ENCODE peak calls at places on chromosomes 13 and 19, in seven cellular contexts. One of them, this sample, is unnamed.
A peak's percentile ranks its signal among the peaks of the same experiment; 100 is the strongest.

GRCh38 chr13:75870397-75870801 is 234.3 kb downstream of the LMO7 start:
- DNase-seq in HepG2: no peak
- DNase-seq in SK-N-SH: peak; percentile 46
- DNase-seq in HCT116: no peak
- DNase-seq in K562: peak; percentile 22
- DNase-seq in H1: no peak
- DNase-seq in GM12878: no peak
- DNase-seq in this sample: peak; percentile 31

GRCh38 chr13:41053384-41053826 is 7.9 kb upstream of the WBP4 start:
- DNase-seq in HepG2: no peak
- DNase-seq in SK-N-SH: no peak
- DNase-seq in HCT116: no peak
- DNase-seq in K562: no peak
- DNase-seq in H1: no peak
- DNase-seq in GM12878: peak; percentile 79
- DNase-seq in this sample: no peak

GRCh38 chr13:71499235-71499634 is 367.8 kb downstream of the DACH1 start:
- DNase-seq in HepG2: no peak
- DNase-seq in SK-N-SH: no peak
- DNase-seq in HCT116: no peak
- DNase-seq in K562: no peak
- DNase-seq in H1: no peak
- DNase-seq in GM12878: no peak
- DNase-seq in this sample: no peak

GRCh38 chr13:31073859-31074718 is 87.6 kb downstream of the HSPH1 start:
- DNase-seq in HepG2: no peak
- DNase-seq in SK-N-SH: no peak
- DNase-seq in HCT116: no peak
- DNase-seq in K562: no peak
- DNase-seq in H1: no peak
- DNase-seq in GM12878: peak; percentile 89
- DNase-seq in this sample: no peak

GRCh38 chr13:49828452-49828851 is 36.0 kb upstream of the KPNA3 start:
- DNase-seq in HepG2: no peak
- DNase-seq in SK-N-SH: no peak
- DNase-seq in HCT116: no peak
- DNase-seq in K562: no peak
- DNase-seq in H1: no peak
- DNase-seq in GM12878: no peak
- DNase-seq in this sample: peak; percentile 18

GRCh38 chr13:33194820-33195692 is 90.5 kb downstream of the STARD13 start:
- DNase-seq in HepG2: peak; percentile 73
- DNase-seq in SK-N-SH: peak; percentile 36
- DNase-seq in HCT116: no peak
- DNase-seq in K562: no peak
- DNase-seq in H1: no peak
- DNase-seq in GM12878: peak; percentile 99
- DNase-seq in this sample: no peak

GRCh38 chr13:114121496-114122466 is 10.6 kb downstream of the RASA3 start:
- DNase-seq in HepG2: no peak
- DNase-seq in SK-N-SH: peak; percentile 44
- DNase-seq in HCT116: no peak
- DNase-seq in K562: no peak
- DNase-seq in H1: no peak
- DNase-seq in GM12878: no peak
- DNase-seq in this sample: no peak

GRCh38 chr13:45299194-45299593 is 41.8 kb downstream of the TPT1 start:
- DNase-seq in HepG2: no peak
- DNase-seq in SK-N-SH: no peak
- DNase-seq in HCT116: no peak
- DNase-seq in K562: peak; percentile 14
- DNase-seq in H1: no peak
- DNase-seq in GM12878: no peak
- DNase-seq in this sample: no peak

GRCh38 chr19:45670670-45671453 is 2.8 kb downstream of the GIPR start:
- DNase-seq in HepG2: peak; percentile 55
- DNase-seq in SK-N-SH: peak; percentile 99
- DNase-seq in HCT116: peak; percentile 93
- DNase-seq in K562: peak; percentile 99
- DNase-seq in H1: peak; percentile 93
- DNase-seq in GM12878: peak; percentile 62
- DNase-seq in this sample: peak; percentile 95

GRCh38 chr13:100514788-100515409 is 73.7 kb downstream of the GGACT start:
- DNase-seq in HepG2: peak; percentile 56
- DNase-seq in SK-N-SH: peak; percentile 92
- DNase-seq in HCT116: peak; percentile 55
- DNase-seq in K562: peak; percentile 81
- DNase-seq in H1: no peak
- DNase-seq in GM12878: peak; percentile 27
- DNase-seq in this sample: peak; percentile 68

GRCh38 chr13:100089633-100090032 is 740 bp downstream of the PCCA start:
- DNase-seq in HepG2: no peak
- DNase-seq in SK-N-SH: no peak
- DNase-seq in HCT116: no peak
- DNase-seq in K562: no peak
- DNase-seq in H1: no peak
- DNase-seq in GM12878: no peak
- DNase-seq in this sample: peak; percentile 64

GRCh38 chr19:46601318-46602224 is at the start of gene CALM3:
- DNase-seq in HepG2: no peak
- DNase-seq in SK-N-SH: peak; percentile 60
- DNase-seq in HCT116: no peak
- DNase-seq in K562: peak; percentile 66
- DNase-seq in H1: no peak
- DNase-seq in GM12878: no peak
- DNase-seq in this sample: no peak

GRCh38 chr13:51959773-51960172 is 51.5 kb downstream of the ATP7B start:
- DNase-seq in HepG2: no peak
- DNase-seq in SK-N-SH: no peak
- DNase-seq in HCT116: no peak
- DNase-seq in K562: peak; percentile 30
- DNase-seq in H1: no peak
- DNase-seq in GM12878: no peak
- DNase-seq in this sample: no peak

GRCh38 chr19:12772323-12772722 is 3.0 kb downstream of the HOOK2 start:
- DNase-seq in HepG2: no peak
- DNase-seq in SK-N-SH: no peak
- DNase-seq in HCT116: no peak
- DNase-seq in K562: no peak
- DNase-seq in H1: no peak
- DNase-seq in GM12878: no peak
- DNase-seq in this sample: no peak

GRCh38 chr19:28543244-28543776 is 669.6 kb downstream of the UQCRFS1 start:
- DNase-seq in HepG2: no peak
- DNase-seq in SK-N-SH: no peak
- DNase-seq in HCT116: no peak
- DNase-seq in K562: no peak
- DNase-seq in H1: no peak
- DNase-seq in GM12878: no peak
- DNase-seq in this sample: no peak

GRCh38 chr13:26591672-26592071 is 34.2 kb downstream of the WASF3 start:
- DNase-seq in HepG2: no peak
- DNase-seq in SK-N-SH: no peak
- DNase-seq in HCT116: no peak
- DNase-seq in K562: no peak
- DNase-seq in H1: no peak
- DNase-seq in GM12878: no peak
- DNase-seq in this sample: no peak

GRCh38 chr19:46962030-46962570 is 57.5 kb upstream of the NPAS1 start:
- DNase-seq in HepG2: no peak
- DNase-seq in SK-N-SH: no peak
- DNase-seq in HCT116: no peak
- DNase-seq in K562: no peak
- DNase-seq in H1: no peak
- DNase-seq in GM12878: no peak
- DNase-seq in this sample: no peak

GRCh38 chr19:1101337-1101698 is 2.5 kb upstream of the GPX4 start:
- DNase-seq in HepG2: no peak
- DNase-seq in SK-N-SH: no peak
- DNase-seq in HCT116: no peak
- DNase-seq in K562: no peak
- DNase-seq in H1: no peak
- DNase-seq in GM12878: no peak
- DNase-seq in this sample: no peak

GRCh38 chr13:40692946-40693345 is 26.5 kb upstream of the FOXO1 start:
- DNase-seq in HepG2: no peak
- DNase-seq in SK-N-SH: no peak
- DNase-seq in HCT116: no peak
- DNase-seq in K562: no peak
- DNase-seq in H1: no peak
- DNase-seq in GM12878: peak; percentile 56
- DNase-seq in this sample: no peak

GRCh38 chr19:21483589-21484170 is 21.7 kb upstream of the ZNF429 start:
- DNase-seq in HepG2: no peak
- DNase-seq in SK-N-SH: peak; percentile 85
- DNase-seq in HCT116: no peak
- DNase-seq in K562: peak; percentile 38
- DNase-seq in H1: peak; percentile 60
- DNase-seq in GM12878: no peak
- DNase-seq in this sample: peak; percentile 78

GRCh38 chr13:44932850-44933251 is 56.4 kb downstream of the NUFIP1 start:
- DNase-seq in HepG2: no peak
- DNase-seq in SK-N-SH: no peak
- DNase-seq in HCT116: no peak
- DNase-seq in K562: no peak
- DNase-seq in H1: no peak
- DNase-seq in GM12878: no peak
- DNase-seq in this sample: no peak

GRCh38 chr13:104318121-104318520 is 1251.9 kb upstream of the SLC10A2 start:
- DNase-seq in HepG2: no peak
- DNase-seq in SK-N-SH: peak; percentile 49
- DNase-seq in HCT116: peak; percentile 4
- DNase-seq in K562: no peak
- DNase-seq in H1: no peak
- DNase-seq in GM12878: no peak
- DNase-seq in this sample: peak; percentile 54

GRCh38 chr13:31029129-31029528 is 96.7 kb downstream of the TEX26 start:
- DNase-seq in HepG2: no peak
- DNase-seq in SK-N-SH: peak; percentile 66
- DNase-seq in HCT116: no peak
- DNase-seq in K562: no peak
- DNase-seq in H1: no peak
- DNase-seq in GM12878: no peak
- DNase-seq in this sample: no peak

GRCh38 chr13:46640843-46641242 is 87.9 kb downstream of the LRCH1 start:
- DNase-seq in HepG2: no peak
- DNase-seq in SK-N-SH: no peak
- DNase-seq in HCT116: no peak
- DNase-seq in K562: no peak
- DNase-seq in H1: no peak
- DNase-seq in GM12878: no peak
- DNase-seq in this sample: no peak

GRCh38 chr19:49126575-49126974 is 7.2 kb downstream of the PPFIA3 start:
- DNase-seq in HepG2: no peak
- DNase-seq in SK-N-SH: no peak
- DNase-seq in HCT116: no peak
- DNase-seq in K562: no peak
- DNase-seq in H1: no peak
- DNase-seq in GM12878: no peak
- DNase-seq in this sample: no peak

GRCh38 chr13:77584111-77584510 is 48.6 kb downstream of the SCEL start:
- DNase-seq in HepG2: no peak
- DNase-seq in SK-N-SH: no peak
- DNase-seq in HCT116: no peak
- DNase-seq in K562: no peak
- DNase-seq in H1: no peak
- DNase-seq in GM12878: no peak
- DNase-seq in this sample: no peak
- TF ChIP-seq JUND in HepG2: no peak
- TF ChIP-seq JUND in SK-N-SH: no peak
- TF ChIP-seq JUND in HCT116: no peak
- TF ChIP-seq JUND in K562: no peak
- TF ChIP-seq JUND in H1: no peak
- TF ChIP-seq JUND in GM12878: no peak
- TF ChIP-seq JUND in this sample: no peak

DNA sequence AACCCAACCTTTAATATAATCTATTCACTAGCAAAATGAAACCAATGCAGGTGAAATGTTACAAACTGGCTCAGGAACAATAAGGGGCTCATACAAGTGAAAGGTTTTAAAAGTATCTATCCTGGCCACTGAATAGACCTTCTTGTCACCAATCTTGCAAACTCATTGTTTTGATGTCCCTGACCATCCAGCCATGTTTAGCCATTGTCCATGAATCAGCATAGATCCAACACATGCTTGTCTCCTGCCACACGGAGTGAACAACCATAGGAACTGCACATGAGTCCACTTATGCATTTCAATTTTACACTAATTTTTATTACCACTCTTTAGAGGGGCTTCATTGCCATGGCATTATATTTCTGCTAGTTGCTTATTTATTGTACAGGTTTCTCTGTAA is 331.4 kb downstream of the GPC5 start:
- DNase-seq in HepG2: no peak
- DNase-seq in SK-N-SH: no peak
- DNase-seq in HCT116: no peak
- DNase-seq in K562: no peak
- DNase-seq in H1: no peak
- DNase-seq in GM12878: no peak
- DNase-seq in this sample: no peak
- TF ChIP-seq JUND in HepG2: no peak
- TF ChIP-seq JUND in SK-N-SH: no peak
- TF ChIP-seq JUND in HCT116: no peak
- TF ChIP-seq JUND in K562: no peak
- TF ChIP-seq JUND in H1: no peak
- TF ChIP-seq JUND in GM12878: no peak
- TF ChIP-seq JUND in this sample: no peak

DNA sequence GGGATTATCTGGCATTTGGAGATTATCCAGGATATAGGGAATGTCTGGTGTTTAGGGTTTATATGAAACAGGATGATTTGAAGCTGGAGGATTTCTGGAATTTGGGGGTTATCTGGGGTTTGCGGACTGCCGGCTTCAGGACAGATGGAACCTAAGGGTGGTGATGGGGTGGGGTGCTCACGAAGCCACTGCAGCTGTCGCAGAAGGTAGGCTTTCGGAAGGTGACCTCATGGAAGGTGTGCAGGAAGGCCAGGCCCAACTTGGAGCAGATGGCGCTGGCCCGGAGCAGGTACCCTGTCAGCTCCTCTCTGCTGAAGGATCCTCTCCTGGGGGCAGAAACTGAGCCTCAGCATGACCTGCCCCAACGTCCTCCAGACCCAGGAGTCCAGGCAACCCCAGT is 9.6 kb downstream of the FAM98C start:
- DNase-seq in HepG2: no peak
- DNase-seq in SK-N-SH: no peak
- DNase-seq in HCT116: no peak
- DNase-seq in K562: no peak
- DNase-seq in H1: no peak
- DNase-seq in GM12878: no peak
- DNase-seq in this sample: no peak
- TF ChIP-seq JUND in HepG2: no peak
- TF ChIP-seq JUND in SK-N-SH: no peak
- TF ChIP-seq JUND in HCT116: no peak
- TF ChIP-seq JUND in K562: no peak
- TF ChIP-seq JUND in H1: no peak
- TF ChIP-seq JUND in GM12878: no peak
- TF ChIP-seq JUND in this sample: no peak

DNA sequence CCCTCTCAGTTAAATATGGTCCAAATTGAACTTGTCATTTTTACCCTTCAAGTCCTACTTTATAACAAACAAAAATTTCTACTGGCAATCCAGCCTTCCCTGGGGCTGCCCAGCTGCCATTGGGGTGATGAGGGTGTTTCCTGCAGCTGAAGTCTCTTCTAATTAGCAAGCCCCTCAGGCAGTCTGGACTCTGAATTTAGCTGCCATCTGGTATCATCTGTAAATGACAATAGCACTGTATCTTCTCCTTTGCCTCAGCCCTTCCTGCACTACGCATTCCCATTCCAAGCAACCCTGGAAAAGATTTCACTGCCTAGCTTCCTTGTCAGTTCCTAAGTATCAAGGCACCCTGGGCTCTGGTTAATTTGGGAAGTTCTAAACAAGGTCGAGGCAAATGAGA is 331.1 kb upstream of the KLF12 start:
- DNase-seq in HepG2: no peak
- DNase-seq in SK-N-SH: no peak
- DNase-seq in HCT116: no peak
- DNase-seq in K562: no peak
- DNase-seq in H1: no peak
- DNase-seq in GM12878: no peak
- DNase-seq in this sample: no peak
- TF ChIP-seq JUND in HepG2: no peak
- TF ChIP-seq JUND in SK-N-SH: no peak
- TF ChIP-seq JUND in HCT116: no peak
- TF ChIP-seq JUND in K562: no peak
- TF ChIP-seq JUND in H1: no peak
- TF ChIP-seq JUND in GM12878: no peak
- TF ChIP-seq JUND in this sample: no peak